ENCODE peak calls at places on chromosomes 5 and 9, in seven cellular contexts. Z, T, W, O, S, A and P are unnamed samples.

GRCh38 chr5:53179681-53180080 is 70.1 kb upstream of the MOCS2 start:
- DNase-seq in Z (no peak), T (no peak), W (no peak), O (no peak), S (no peak), A (no peak), P (no peak)

GRCh38 chr9:93254806-93255519 is 71.0 kb downstream of the WNK2 start:
- DNase-seq in Z (no peak), T (no peak), W (no peak), O (no peak), S (no peak), A (no peak), P (no peak)

GRCh38 chr9:18976368-18977238 is 56.4 kb downstream of the SAXO1 start:
- DNase-seq in Z (no peak), T (peak), W (peak), O (no peak), S (no peak), A (no peak), P (no peak)

GRCh38 chr5:142222235-142222880 is 102.5 kb downstream of the SPRY4 start:
- DNase-seq in Z (no peak), T (no peak), W (no peak), O (no peak), S (peak), A (no peak), P (no peak)

GRCh38 chr9:69719368-69719767 is 40.4 kb downstream of the PTAR1 start:
- DNase-seq in Z (no peak), T (no peak), W (no peak), O (no peak), S (no peak), A (no peak), P (no peak)

GRCh38 chr5:103487253-103487652 is 75.3 kb downstream of the NUDT12 start:
- DNase-seq in Z (no peak), T (no peak), W (no peak), O (no peak), S (no peak), A (no peak), P (no peak)

GRCh38 chr5:39409036-39409435 is 15.7 kb downstream of the DAB2 start:
- DNase-seq in Z (no peak), T (no peak), W (no peak), O (no peak), S (no peak), A (no peak), P (no peak)

GRCh38 chr9:115717298-115717697 is 436.3 kb upstream of the PAPPA start:
- DNase-seq in Z (no peak), T (no peak), W (no peak), O (no peak), S (no peak), A (no peak), P (no peak)

GRCh38 chr5:75612211-75612579 is 942 bp downstream of the ANKDD1B start:
- DNase-seq in Z (no peak), T (no peak), W (peak), O (no peak), S (no peak), A (no peak), P (no peak)

GRCh38 chr9:128937310-128938165 is 9.9 kb downstream of the DOLK start:
- DNase-seq in Z (no peak), T (no peak), W (no peak), O (no peak), S (no peak), A (no peak), P (no peak)

GRCh38 chr9:137680445-137681358 is 61.9 kb downstream of the EHMT1 start:
- DNase-seq in Z (no peak), T (no peak), W (no peak), O (no peak), S (no peak), A (no peak), P (no peak)

GRCh38 chr5:20972419-20972925 is 984.5 kb upstream of the CDH18 start:
- DNase-seq in Z (no peak), T (peak), W (peak), O (peak), S (no peak), A (peak), P (no peak)

GRCh38 chr9:111148994-111149759 is 110.9 kb upstream of the LPAR1 start:
- DNase-seq in Z (no peak), T (no peak), W (no peak), O (peak), S (no peak), A (no peak), P (no peak)

GRCh38 chr9:20618361-20618799 is 3.9 kb downstream of the MLLT3 start:
- DNase-seq in Z (no peak), T (no peak), W (no peak), O (no peak), S (no peak), A (peak), P (no peak)